ENCODE peak calls at places on chromosomes 16 and 17, in eight cellular contexts. T is GM12891, V is A549, W is H54, H is IMR-90, P is tibial nerve, U is body of pancreas, R is breast epithelium. E is an unnamed sample.

GRCh38 chr17:80780381-80781187 is 211.1 kb upstream of the CHMP6 start:
- DNase-seq in T (no peak), V (no peak), W (no peak), H (peak), P (no peak), U (no peak), R (no peak), E (peak)

GRCh38 chr16:17544304-17544703 is 73.5 kb upstream of the XYLT1 start:
- DNase-seq in T (no peak), V (no peak), W (no peak), H (no peak), P (no peak), U (no peak), R (no peak), E (no peak)

GRCh38 chr16:86753399-86753798 is 175.1 kb downstream of the FOXL1 start:
- DNase-seq in T (no peak), V (no peak), W (no peak), H (no peak), P (no peak), U (no peak), R (no peak), E (no peak)

GRCh38 chr16:12229759-12230594 is 253.4 kb downstream of the SNX29 start:
- DNase-seq in T (no peak), V (no peak), W (no peak), H (peak), P (no peak), U (no peak), R (no peak), E (no peak)

GRCh38 chr17:53176629-53177028 is 646.1 kb upstream of the KIF2B start:
- DNase-seq in T (no peak), V (no peak), W (no peak), H (no peak), P (no peak), U (no peak), R (no peak), E (no peak)

GRCh38 chr16:53232826-53233529 is 178.2 kb downstream of the CHD9 start:
- DNase-seq in T (no peak), V (no peak), W (no peak), H (no peak), P (no peak), U (no peak), R (no peak), E (no peak)

GRCh38 chr17:69031839-69032238 is 28.9 kb downstream of the ABCA9 start:
- DNase-seq in T (no peak), V (no peak), W (no peak), H (no peak), P (no peak), U (no peak), R (no peak), E (no peak)

GRCh38 chr17:1709971-1710806 is at the start of gene TLCD2:
- DNase-seq in T (no peak), V (peak), W (peak), H (peak), P (no peak), U (peak), R (no peak), E (peak)

GRCh38 chr17:16486373-16487250 is 5.4 kb downstream of the LRRC75A start:
- DNase-seq in T (no peak), V (no peak), W (peak), H (peak), P (peak), U (peak), R (peak), E (peak)

GRCh38 chr17:5591966-5592365 is 7.7 kb upstream of the NLRP1 start:
- DNase-seq in T (no peak), V (no peak), W (no peak), H (no peak), P (no peak), U (no peak), R (no peak), E (no peak)

GRCh38 chr16:54946909-54947308 is 16.2 kb downstream of the IRX5 start:
- DNase-seq in T (no peak), V (no peak), W (no peak), H (no peak), P (no peak), U (no peak), R (no peak), E (no peak)

GRCh38 chr17:78868391-78868790 is 27.8 kb upstream of the USP36 start:
- DNase-seq in T (no peak), V (no peak), W (no peak), H (peak), P (no peak), U (no peak), R (no peak), E (no peak)

GRCh38 chr16:81738831-81739496 is 40.1 kb upstream of the PLCG2 start:
- DNase-seq in T (no peak), V (no peak), W (no peak), H (no peak), P (peak), U (no peak), R (no peak), E (no peak)

GRCh38 chr16:28218109-28218508 is 6.3 kb upstream of the XPO6 start:
- DNase-seq in T (peak), V (no peak), W (peak), H (peak), P (no peak), U (peak), R (no peak), E (no peak)

GRCh38 chr17:10754109-10754508 is 24.3 kb upstream of the TMEM220 start:
- DNase-seq in T (peak), V (peak), W (peak), H (peak), P (no peak), U (peak), R (no peak), E (no peak)

GRCh38 chr17:79721993-79722671 is 8.6 kb upstream of the ENPP7 start:
- DNase-seq in T (no peak), V (peak), W (no peak), H (no peak), P (no peak), U (peak), R (no peak), E (no peak)

GRCh38 chr17:7993972-7994589 is 8.3 kb upstream of the GUCY2D start:
- DNase-seq in T (no peak), V (no peak), W (no peak), H (no peak), P (no peak), U (no peak), R (no peak), E (no peak)

GRCh38 chr17:65925606-65926307 is 266.2 kb downstream of the CEP112 start:
- DNase-seq in T (no peak), V (no peak), W (no peak), H (peak), P (no peak), U (no peak), R (no peak), E (no peak)

GRCh38 chr17:82025401-82026107 is 2.4 kb downstream of the LRRC45 start:
- DNase-seq in T (no peak), V (no peak), W (no peak), H (no peak), P (no peak), U (no peak), R (no peak), E (no peak)

GRCh38 chr16:82625066-82625968 is 1.5 kb upstream of the CDH13 start:
- DNase-seq in T (no peak), V (no peak), W (no peak), H (no peak), P (no peak), U (no peak), R (no peak), E (no peak)

GRCh38 chr17:17042851-17043667 is 802 bp downstream of the MPRIP start:
- DNase-seq in T (no peak), V (no peak), W (peak), H (peak), P (no peak), U (no peak), R (no peak), E (peak)

GRCh38 chr17:77458202-77459017 is 317.6 kb downstream of the SEC14L1 start:
- DNase-seq in T (no peak), V (no peak), W (no peak), H (no peak), P (no peak), U (no peak), R (no peak), E (no peak)

GRCh38 chr17:65594585-65594940 is 33.1 kb upstream of the AXIN2 start:
- DNase-seq in T (no peak), V (no peak), W (no peak), H (peak), P (no peak), U (no peak), R (no peak), E (no peak)

GRCh38 chr17:19361326-19361725 is 1.2 kb downstream of the B9D1 start:
- DNase-seq in T (no peak), V (no peak), W (no peak), H (no peak), P (no peak), U (no peak), R (no peak), E (no peak)

GRCh38 chr17:37292429-37293139 is 83.2 kb upstream of the C17orf78 start:
- DNase-seq in T (no peak), V (no peak), W (no peak), H (no peak), P (no peak), U (peak), R (no peak), E (no peak)

GRCh38 chr16:58556678-58557077 is 41.4 kb downstream of the SETD6 start:
- DNase-seq in T (no peak), V (no peak), W (no peak), H (peak), P (no peak), U (no peak), R (no peak), E (no peak)

GRCh38 chr17:29166507-29166887 is 13.7 kb downstream of the MYO18A start:
- DNase-seq in T (no peak), V (no peak), W (no peak), H (no peak), P (no peak), U (no peak), R (no peak), E (no peak)

GRCh38 chr17:73820686-73821448 is 176.6 kb upstream of the SDK2 start:
- DNase-seq in T (no peak), V (no peak), W (no peak), H (no peak), P (no peak), U (peak), R (no peak), E (no peak)

GRCh38 chr16:14131774-14132695 is 60.9 kb downstream of the MRTFB start:
- DNase-seq in T (no peak), V (no peak), W (no peak), H (peak), P (no peak), U (no peak), R (no peak), E (no peak)

GRCh38 chr16:23914935-23915549 is 79.3 kb downstream of the PRKCB start:
- DNase-seq in T (no peak), V (no peak), W (no peak), H (no peak), P (no peak), U (no peak), R (no peak), E (no peak)

GRCh38 chr17:3003401-3004149 is 59.8 kb downstream of the OR1D5 start:
- DNase-seq in T (peak), V (no peak), W (no peak), H (no peak), P (peak), U (peak), R (peak), E (peak)

GRCh38 chr17:72846399-72846798 is 246.1 kb downstream of the SLC39A11 start:
- DNase-seq in T (no peak), V (no peak), W (no peak), H (no peak), P (no peak), U (no peak), R (no peak), E (no peak)

GRCh38 chr17:10729334-10730193 is at the start of gene TMEM220:
- DNase-seq in T (peak), V (peak), W (no peak), H (peak), P (peak), U (peak), R (peak), E (peak)

GRCh38 chr17:57048096-57048495 is 37.0 kb upstream of the AKAP1 start:
- DNase-seq in T (no peak), V (no peak), W (no peak), H (no peak), P (no peak), U (no peak), R (no peak), E (no peak)

GRCh38 chr17:32518856-32519768 is 32.3 kb downstream of the CDK5R1 start:
- DNase-seq in T (no peak), V (no peak), W (no peak), H (no peak), P (no peak), U (peak), R (no peak), E (peak)

GRCh38 chr16:30395992-30396560 is 856 bp downstream of the ZNF48 start:
- DNase-seq in T (no peak), V (no peak), W (no peak), H (no peak), P (no peak), U (no peak), R (no peak), E (no peak)

GRCh38 chr17:74118504-74118903 is 85.0 kb upstream of the RPL38 start:
- DNase-seq in T (no peak), V (peak), W (no peak), H (no peak), P (no peak), U (no peak), R (no peak), E (no peak)

GRCh38 chr16:681746-682427 is 1.7 kb downstream of the STUB1 start:
- DNase-seq in T (no peak), V (no peak), W (no peak), H (no peak), P (no peak), U (no peak), R (no peak), E (no peak)

GRCh38 chr16:680625-680945 is 375 bp downstream of the STUB1 start:
- DNase-seq in T (no peak), V (no peak), W (no peak), H (no peak), P (no peak), U (no peak), R (no peak), E (no peak)

GRCh38 chr16:682493-683395 is 1.4 kb downstream of the JMJD8 start:
- DNase-seq in T (no peak), V (no peak), W (no peak), H (no peak), P (no peak), U (no peak), R (no peak), E (no peak)

GRCh38 chr16:679808-680624 is at the start of gene STUB1:
- DNase-seq in T (peak), V (no peak), W (peak), H (peak), P (peak), U (peak), R (peak), E (peak)

GRCh38 chr16:680967-681745 is 946 bp downstream of the STUB1 start:
- DNase-seq in T (no peak), V (no peak), W (no peak), H (peak), P (no peak), U (peak), R (no peak), E (no peak)
- TF ChIP-seq POLR2A in T (no peak), V (no peak), W (peak), H (no peak), P (no peak), U (no peak), R (no peak), E (no peak)

GRCh38 chr17:42387663-42388380 is 420 bp downstream of the STAT3 start:
- DNase-seq in T (no peak), V (no peak), W (no peak), H (no peak), P (no peak), U (peak), R (peak), E (peak)
- TF ChIP-seq POLR2A in T (no peak), V (no peak), W (peak), H (no peak), P (no peak), U (no peak), R (no peak), E (peak)

GRCh38 chr16:49786926-49787557 is 68.9 kb downstream of the ZNF423 start:
- DNase-seq in T (no peak), V (no peak), W (no peak), H (no peak), P (no peak), U (no peak), R (no peak), E (no peak)

GRCh38 chr16:49788505-49788904 is 67.4 kb downstream of the ZNF423 start:
- DNase-seq in T (no peak), V (no peak), W (no peak), H (no peak), P (no peak), U (no peak), R (no peak), E (peak)

GRCh38 chr16:49789617-49790016 is 66.3 kb downstream of the ZNF423 start:
- DNase-seq in T (no peak), V (no peak), W (no peak), H (no peak), P (no peak), U (no peak), R (no peak), E (no peak)

GRCh38 chr16:49785970-49786369 is 69.9 kb downstream of the ZNF423 start:
- DNase-seq in T (no peak), V (no peak), W (no peak), H (no peak), P (no peak), U (no peak), R (no peak), E (no peak)

DNA sequence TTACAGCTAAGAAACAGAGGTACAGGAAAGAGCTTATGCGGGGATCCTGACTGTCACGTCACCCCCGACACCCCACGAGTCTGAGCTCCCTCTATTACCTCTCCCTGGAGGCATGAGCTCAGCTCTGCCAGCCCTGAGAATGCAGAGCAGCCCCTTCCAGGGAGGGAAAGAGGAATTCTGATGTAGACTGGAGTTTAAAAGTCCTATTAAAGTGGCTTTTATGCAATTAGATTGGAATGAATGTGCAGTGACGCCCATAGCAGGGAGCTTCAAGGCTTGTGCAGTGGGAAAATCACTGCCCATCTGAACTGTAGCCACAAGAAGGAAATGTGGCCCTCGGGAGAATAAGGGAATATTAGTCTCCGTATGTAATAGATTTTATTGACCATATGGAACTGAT is 67.0 kb downstream of the ZNF423 start:
- DNase-seq in T (no peak), V (no peak), W (no peak), H (no peak), P (no peak), U (no peak), R (no peak), E (peak)
- TF ChIP-seq POLR2A in T (no peak), V (no peak), W (no peak), H (no peak), P (no peak), U (no peak), R (no peak), E (no peak)

GRCh38 chr17:42313773-42314566 is 25.7 kb downstream of the STAT5A start:
- DNase-seq in T (no peak), V (no peak), W (no peak), H (no peak), P (no peak), U (no peak), R (peak), E (no peak)

GRCh38 chr17:42311240-42312034 is 23.1 kb downstream of the STAT5A start:
- DNase-seq in T (no peak), V (no peak), W (no peak), H (peak), P (peak), U (peak), R (peak), E (peak)

GRCh38 chr17:42313389-42313772 is 25.1 kb downstream of the STAT5A start:
- DNase-seq in T (no peak), V (no peak), W (no peak), H (no peak), P (no peak), U (no peak), R (no peak), E (no peak)

GRCh38 chr17:42312035-42312284 is 23.7 kb downstream of the STAT5A start:
- DNase-seq in T (no peak), V (no peak), W (no peak), H (no peak), P (no peak), U (no peak), R (no peak), E (no peak)

DNA sequence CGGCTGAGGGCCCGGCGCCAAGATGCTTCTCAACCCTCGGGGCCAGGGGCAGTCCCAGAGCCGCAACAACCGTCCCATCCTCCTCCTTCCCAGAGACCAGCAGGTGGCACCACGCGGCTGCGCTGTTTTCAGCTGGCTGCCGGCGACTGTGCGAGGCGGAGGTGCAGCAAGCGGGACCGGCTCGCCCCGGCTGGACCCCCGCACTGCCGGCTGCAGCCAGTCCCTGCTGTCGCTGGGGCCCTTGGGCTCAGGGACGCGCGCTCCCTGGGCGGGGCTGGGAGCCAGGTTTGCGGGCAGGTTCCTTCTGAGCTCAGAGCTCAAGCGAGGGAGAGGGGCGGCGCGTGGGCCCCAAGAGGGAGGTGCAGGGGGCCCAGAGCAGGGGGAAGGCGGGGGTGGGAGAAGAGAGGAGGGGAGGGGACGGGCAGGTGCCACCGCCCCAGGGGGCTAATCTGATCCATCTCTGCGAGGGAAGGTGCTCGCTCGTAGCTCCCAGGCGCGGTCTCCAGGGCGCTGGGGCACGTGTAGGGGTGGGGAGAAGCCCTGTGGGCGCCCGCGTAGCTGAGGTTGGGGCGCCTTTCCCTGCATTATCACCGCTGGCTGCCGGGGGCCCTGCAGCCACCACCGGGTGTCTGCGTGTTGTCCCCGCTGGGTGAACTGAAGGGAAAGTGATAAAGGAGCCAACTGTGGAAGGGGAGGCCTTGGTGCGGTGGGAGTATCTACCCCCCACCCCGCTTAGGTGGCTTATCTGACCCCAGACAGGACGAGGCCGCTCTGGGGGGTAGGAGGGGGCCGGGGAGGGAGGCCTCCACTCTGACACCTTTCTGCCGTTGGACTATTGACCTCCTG is 24.2 kb downstream of the STAT5A start:
- DNase-seq in T (peak), V (peak), W (no peak), H (peak), P (peak), U (peak), R (peak), E (peak)
- TF ChIP-seq POLR2A in T (no peak), V (no peak), W (no peak), H (no peak), P (no peak), U (no peak), R (no peak), E (no peak)

E was measured in uterus.